ENCODE peak calls at places on chromosomes 12 and 14, in ten cellular contexts. One of them, this sample, is unnamed.

GRCh38 chr12:89484470-89484869 is 40.1 kb downstream of the GALNT4 start:
- DNase-seq in kidney tubule cell: peak; percentile 54
- DNase-seq in iPS-NIHi11: no peak
- DNase-seq in MCF 10A: no peak
- DNase-seq in fibroblast of the aortic adventitia: no peak
- DNase-seq in NCI-H1694 treated with DMSO at 0.1 percent for 48 hours: no peak
- DNase-seq in left cardiac atrium: no peak
- DNase-seq in C1 segment of cervical spinal cord: no peak
- DNase-seq in NCI-H774: no peak
- DNase-seq in AG10803: no peak
- DNase-seq in this sample: no peak

GRCh38 chr14:36655054-36655381 is 6.6 kb upstream of the PAX9 start:
- DNase-seq in kidney tubule cell: no peak
- DNase-seq in iPS-NIHi11: no peak
- DNase-seq in MCF 10A: no peak
- DNase-seq in fibroblast of the aortic adventitia: no peak
- DNase-seq in NCI-H1694 treated with DMSO at 0.1 percent for 48 hours: no peak
- DNase-seq in left cardiac atrium: no peak
- DNase-seq in C1 segment of cervical spinal cord: no peak
- DNase-seq in NCI-H774: no peak
- DNase-seq in AG10803: no peak
- DNase-seq in this sample: no peak

GRCh38 chr12:96136720-96137378 is 57.3 kb upstream of the ELK3 start:
- DNase-seq in kidney tubule cell: peak; percentile 22
- DNase-seq in iPS-NIHi11: no peak
- DNase-seq in MCF 10A: no peak
- DNase-seq in fibroblast of the aortic adventitia: peak; percentile 9
- DNase-seq in NCI-H1694 treated with DMSO at 0.1 percent for 48 hours: no peak
- DNase-seq in left cardiac atrium: no peak
- DNase-seq in C1 segment of cervical spinal cord: no peak
- DNase-seq in NCI-H774: no peak
- DNase-seq in AG10803: no peak
- DNase-seq in this sample: no peak

GRCh38 chr12:6954316-6954710 is 3.2 kb downstream of the PTPN6 start:
- DNase-seq in kidney tubule cell: no peak
- DNase-seq in iPS-NIHi11: no peak
- DNase-seq in MCF 10A: no peak
- DNase-seq in fibroblast of the aortic adventitia: no peak
- DNase-seq in NCI-H1694 treated with DMSO at 0.1 percent for 48 hours: no peak
- DNase-seq in left cardiac atrium: no peak
- DNase-seq in C1 segment of cervical spinal cord: no peak
- DNase-seq in NCI-H774: no peak
- DNase-seq in AG10803: no peak
- DNase-seq in this sample: no peak

GRCh38 chr12:63416788-63417187 is 251.5 kb downstream of the DPY19L2 start:
- DNase-seq in kidney tubule cell: no peak
- DNase-seq in iPS-NIHi11: no peak
- DNase-seq in MCF 10A: no peak
- DNase-seq in fibroblast of the aortic adventitia: no peak
- DNase-seq in NCI-H1694 treated with DMSO at 0.1 percent for 48 hours: no peak
- DNase-seq in left cardiac atrium: no peak
- DNase-seq in C1 segment of cervical spinal cord: no peak
- DNase-seq in NCI-H774: no peak
- DNase-seq in AG10803: no peak
- DNase-seq in this sample: no peak

GRCh38 chr12:109259545-109259895 is 49.6 kb downstream of the FOXN4 start:
- DNase-seq in kidney tubule cell: no peak
- DNase-seq in iPS-NIHi11: no peak
- DNase-seq in MCF 10A: no peak
- DNase-seq in fibroblast of the aortic adventitia: no peak
- DNase-seq in NCI-H1694 treated with DMSO at 0.1 percent for 48 hours: no peak
- DNase-seq in left cardiac atrium: no peak
- DNase-seq in C1 segment of cervical spinal cord: no peak
- DNase-seq in NCI-H774: no peak
- DNase-seq in AG10803: no peak
- DNase-seq in this sample: no peak

GRCh38 chr12:701896-702539 is 38.8 kb upstream of the NINJ2 start:
- DNase-seq in kidney tubule cell: no peak
- DNase-seq in iPS-NIHi11: no peak
- DNase-seq in MCF 10A: no peak
- DNase-seq in fibroblast of the aortic adventitia: no peak
- DNase-seq in NCI-H1694 treated with DMSO at 0.1 percent for 48 hours: no peak
- DNase-seq in left cardiac atrium: no peak
- DNase-seq in C1 segment of cervical spinal cord: no peak
- DNase-seq in NCI-H774: no peak
- DNase-seq in AG10803: no peak
- DNase-seq in this sample: no peak

GRCh38 chr12:6233121-6233971 is 33.1 kb downstream of the CD9 start:
- DNase-seq in kidney tubule cell: no peak
- DNase-seq in iPS-NIHi11: no peak
- DNase-seq in MCF 10A: no peak
- DNase-seq in fibroblast of the aortic adventitia: no peak
- DNase-seq in NCI-H1694 treated with DMSO at 0.1 percent for 48 hours: no peak
- DNase-seq in left cardiac atrium: no peak
- DNase-seq in C1 segment of cervical spinal cord: no peak
- DNase-seq in NCI-H774: no peak
- DNase-seq in AG10803: no peak
- DNase-seq in this sample: no peak

GRCh38 chr12:56143225-56143624 is 9.2 kb upstream of the MYL6B start:
- DNase-seq in kidney tubule cell: no peak
- DNase-seq in iPS-NIHi11: no peak
- DNase-seq in MCF 10A: no peak
- DNase-seq in fibroblast of the aortic adventitia: no peak
- DNase-seq in NCI-H1694 treated with DMSO at 0.1 percent for 48 hours: no peak
- DNase-seq in left cardiac atrium: no peak
- DNase-seq in C1 segment of cervical spinal cord: no peak
- DNase-seq in NCI-H774: no peak
- DNase-seq in AG10803: no peak
- DNase-seq in this sample: no peak

GRCh38 chr14:65206448-65207096 is 104.3 kb upstream of the MAX start:
- DNase-seq in kidney tubule cell: peak; percentile 83
- DNase-seq in iPS-NIHi11: no peak
- DNase-seq in MCF 10A: peak; percentile 16
- DNase-seq in fibroblast of the aortic adventitia: peak; percentile 70
- DNase-seq in NCI-H1694 treated with DMSO at 0.1 percent for 48 hours: no peak
- DNase-seq in left cardiac atrium: no peak
- DNase-seq in C1 segment of cervical spinal cord: no peak
- DNase-seq in NCI-H774: no peak
- DNase-seq in AG10803: peak; percentile 63
- DNase-seq in this sample: no peak

GRCh38 chr14:55609681-55610080 is 29.7 kb downstream of the KTN1 start:
- DNase-seq in kidney tubule cell: peak; percentile 11
- DNase-seq in iPS-NIHi11: no peak
- DNase-seq in MCF 10A: no peak
- DNase-seq in fibroblast of the aortic adventitia: peak; percentile 82
- DNase-seq in NCI-H1694 treated with DMSO at 0.1 percent for 48 hours: no peak
- DNase-seq in left cardiac atrium: no peak
- DNase-seq in C1 segment of cervical spinal cord: no peak
- DNase-seq in NCI-H774: no peak
- DNase-seq in AG10803: peak; percentile 63
- DNase-seq in this sample: no peak

GRCh38 chr14:91418387-91419043 is 895 bp upstream of the CCDC88C start:
- DNase-seq in kidney tubule cell: peak; percentile 65
- DNase-seq in iPS-NIHi11: peak; percentile 59
- DNase-seq in MCF 10A: peak; percentile 71
- DNase-seq in fibroblast of the aortic adventitia: peak; percentile 52
- DNase-seq in NCI-H1694 treated with DMSO at 0.1 percent for 48 hours: peak; percentile 73
- DNase-seq in left cardiac atrium: peak; percentile 71
- DNase-seq in C1 segment of cervical spinal cord: no peak
- DNase-seq in NCI-H774: peak; percentile 46
- DNase-seq in AG10803: peak; percentile 23
- DNase-seq in this sample: peak; percentile 41

GRCh38 chr12:21529456-21529855 is 3.4 kb downstream of the SPX start:
- DNase-seq in kidney tubule cell: no peak
- DNase-seq in iPS-NIHi11: no peak
- DNase-seq in MCF 10A: no peak
- DNase-seq in fibroblast of the aortic adventitia: no peak
- DNase-seq in NCI-H1694 treated with DMSO at 0.1 percent for 48 hours: no peak
- DNase-seq in left cardiac atrium: no peak
- DNase-seq in C1 segment of cervical spinal cord: no peak
- DNase-seq in NCI-H774: no peak
- DNase-seq in AG10803: no peak
- DNase-seq in this sample: no peak

GRCh38 chr14:24150061-24150460 is 2.8 kb downstream of the RNF31 start:
- DNase-seq in kidney tubule cell: no peak
- DNase-seq in iPS-NIHi11: no peak
- DNase-seq in MCF 10A: no peak
- DNase-seq in fibroblast of the aortic adventitia: no peak
- DNase-seq in NCI-H1694 treated with DMSO at 0.1 percent for 48 hours: no peak
- DNase-seq in left cardiac atrium: peak; percentile 18
- DNase-seq in C1 segment of cervical spinal cord: no peak
- DNase-seq in NCI-H774: no peak
- DNase-seq in AG10803: no peak
- DNase-seq in this sample: no peak

GRCh38 chr14:98022541-98023520 is 1225.6 kb downstream of the VRK1 start:
- DNase-seq in kidney tubule cell: no peak
- DNase-seq in iPS-NIHi11: peak; percentile 29
- DNase-seq in MCF 10A: no peak
- DNase-seq in fibroblast of the aortic adventitia: no peak
- DNase-seq in NCI-H1694 treated with DMSO at 0.1 percent for 48 hours: no peak
- DNase-seq in left cardiac atrium: no peak
- DNase-seq in C1 segment of cervical spinal cord: no peak
- DNase-seq in NCI-H774: no peak
- DNase-seq in AG10803: no peak
- DNase-seq in this sample: no peak

GRCh38 chr14:99230271-99231141 is 41.5 kb downstream of the BCL11B start:
- DNase-seq in kidney tubule cell: peak; percentile 41
- DNase-seq in iPS-NIHi11: peak; percentile 55
- DNase-seq in MCF 10A: peak; percentile 53
- DNase-seq in fibroblast of the aortic adventitia: no peak
- DNase-seq in NCI-H1694 treated with DMSO at 0.1 percent for 48 hours: no peak
- DNase-seq in left cardiac atrium: no peak
- DNase-seq in C1 segment of cervical spinal cord: no peak
- DNase-seq in NCI-H774: no peak
- DNase-seq in AG10803: peak; percentile 35
- DNase-seq in this sample: no peak

GRCh38 chr12:49428652-49429549 is 61.6 kb downstream of the SPATS2 start:
- DNase-seq in kidney tubule cell: peak; percentile 42
- DNase-seq in iPS-NIHi11: peak; percentile 12
- DNase-seq in MCF 10A: peak; percentile 56
- DNase-seq in fibroblast of the aortic adventitia: peak; percentile 72
- DNase-seq in NCI-H1694 treated with DMSO at 0.1 percent for 48 hours: no peak
- DNase-seq in left cardiac atrium: no peak
- DNase-seq in C1 segment of cervical spinal cord: no peak
- DNase-seq in NCI-H774: peak; percentile 43
- DNase-seq in AG10803: peak; percentile 54
- DNase-seq in this sample: no peak

GRCh38 chr14:103023881-103024473 is 33.4 kb downstream of the CDC42BPB start:
- DNase-seq in kidney tubule cell: no peak
- DNase-seq in iPS-NIHi11: no peak
- DNase-seq in MCF 10A: peak; percentile 48
- DNase-seq in fibroblast of the aortic adventitia: peak; percentile 59
- DNase-seq in NCI-H1694 treated with DMSO at 0.1 percent for 48 hours: no peak
- DNase-seq in left cardiac atrium: peak; percentile 66
- DNase-seq in C1 segment of cervical spinal cord: no peak
- DNase-seq in NCI-H774: no peak
- DNase-seq in AG10803: peak; percentile 49
- DNase-seq in this sample: no peak

GRCh38 chr12:4526923-4527546 is 11.7 kb upstream of the RAD51AP1 start:
- DNase-seq in kidney tubule cell: peak; percentile 22
- DNase-seq in iPS-NIHi11: no peak
- DNase-seq in MCF 10A: peak; percentile 16
- DNase-seq in fibroblast of the aortic adventitia: peak; percentile 34
- DNase-seq in NCI-H1694 treated with DMSO at 0.1 percent for 48 hours: peak; percentile 60
- DNase-seq in left cardiac atrium: no peak
- DNase-seq in C1 segment of cervical spinal cord: no peak
- DNase-seq in NCI-H774: peak; percentile 2
- DNase-seq in AG10803: peak; percentile 13
- DNase-seq in this sample: no peak

GRCh38 chr12:118582863-118583262 is 206.5 kb downstream of the SUDS3 start:
- DNase-seq in kidney tubule cell: no peak
- DNase-seq in iPS-NIHi11: no peak
- DNase-seq in MCF 10A: no peak
- DNase-seq in fibroblast of the aortic adventitia: no peak
- DNase-seq in NCI-H1694 treated with DMSO at 0.1 percent for 48 hours: no peak
- DNase-seq in left cardiac atrium: no peak
- DNase-seq in C1 segment of cervical spinal cord: no peak
- DNase-seq in NCI-H774: no peak
- DNase-seq in AG10803: no peak
- DNase-seq in this sample: no peak

GRCh38 chr12:122126713-122127597 is 47.1 kb downstream of the IL31 start:
- DNase-seq in kidney tubule cell: peak; percentile 52
- DNase-seq in iPS-NIHi11: no peak
- DNase-seq in MCF 10A: no peak
- DNase-seq in fibroblast of the aortic adventitia: peak; percentile 24
- DNase-seq in NCI-H1694 treated with DMSO at 0.1 percent for 48 hours: no peak
- DNase-seq in left cardiac atrium: no peak
- DNase-seq in C1 segment of cervical spinal cord: no peak
- DNase-seq in NCI-H774: no peak
- DNase-seq in AG10803: no peak
- DNase-seq in this sample: no peak

GRCh38 chr12:108792361-108793292 is 61.3 kb upstream of the CORO1C start:
- DNase-seq in kidney tubule cell: no peak
- DNase-seq in iPS-NIHi11: no peak
- DNase-seq in MCF 10A: no peak
- DNase-seq in fibroblast of the aortic adventitia: no peak
- DNase-seq in NCI-H1694 treated with DMSO at 0.1 percent for 48 hours: no peak
- DNase-seq in left cardiac atrium: no peak
- DNase-seq in C1 segment of cervical spinal cord: no peak
- DNase-seq in NCI-H774: no peak
- DNase-seq in AG10803: no peak
- DNase-seq in this sample: no peak

GRCh38 chr14:92924247-92924646 is 1.3 kb downstream of the CHGA start:
- DNase-seq in kidney tubule cell: no peak
- DNase-seq in iPS-NIHi11: peak; percentile 55
- DNase-seq in MCF 10A: no peak
- DNase-seq in fibroblast of the aortic adventitia: no peak
- DNase-seq in NCI-H1694 treated with DMSO at 0.1 percent for 48 hours: no peak
- DNase-seq in left cardiac atrium: no peak
- DNase-seq in C1 segment of cervical spinal cord: no peak
- DNase-seq in NCI-H774: no peak
- DNase-seq in AG10803: no peak
- DNase-seq in this sample: no peak

GRCh38 chr12:69904761-69905160 is 79.7 kb downstream of the MYRFL start:
- DNase-seq in kidney tubule cell: no peak
- DNase-seq in iPS-NIHi11: no peak
- DNase-seq in MCF 10A: no peak
- DNase-seq in fibroblast of the aortic adventitia: peak; percentile 82
- DNase-seq in NCI-H1694 treated with DMSO at 0.1 percent for 48 hours: no peak
- DNase-seq in left cardiac atrium: no peak
- DNase-seq in C1 segment of cervical spinal cord: no peak
- DNase-seq in NCI-H774: no peak
- DNase-seq in AG10803: peak; percentile 92
- DNase-seq in this sample: peak; percentile 26

GRCh38 chr12:26691234-26691970 is 141.6 kb downstream of the ITPR2 start:
- DNase-seq in kidney tubule cell: peak; percentile 98
- DNase-seq in iPS-NIHi11: peak; percentile 62
- DNase-seq in MCF 10A: peak; percentile 96
- DNase-seq in fibroblast of the aortic adventitia: peak; percentile 92
- DNase-seq in NCI-H1694 treated with DMSO at 0.1 percent for 48 hours: no peak
- DNase-seq in left cardiac atrium: no peak
- DNase-seq in C1 segment of cervical spinal cord: no peak
- DNase-seq in NCI-H774: peak; percentile 52
- DNase-seq in AG10803: peak; percentile 91
- DNase-seq in this sample: peak; percentile 87

GRCh38 chr14:62162998-62163589 is 400.9 kb downstream of the SNAPC1 start:
- DNase-seq in kidney tubule cell: peak; percentile 46
- DNase-seq in iPS-NIHi11: peak; percentile 73
- DNase-seq in MCF 10A: peak; percentile 64
- DNase-seq in fibroblast of the aortic adventitia: peak; percentile 65
- DNase-seq in NCI-H1694 treated with DMSO at 0.1 percent for 48 hours: peak; percentile 70
- DNase-seq in left cardiac atrium: no peak
- DNase-seq in C1 segment of cervical spinal cord: no peak
- DNase-seq in NCI-H774: no peak
- DNase-seq in AG10803: peak; percentile 43
- DNase-seq in this sample: no peak

GRCh38 chr14:23531391-23531790 is 20.2 kb downstream of the ZFHX2 start:
- DNase-seq in kidney tubule cell: no peak
- DNase-seq in iPS-NIHi11: no peak
- DNase-seq in MCF 10A: no peak
- DNase-seq in fibroblast of the aortic adventitia: no peak
- DNase-seq in NCI-H1694 treated with DMSO at 0.1 percent for 48 hours: no peak
- DNase-seq in left cardiac atrium: no peak
- DNase-seq in C1 segment of cervical spinal cord: no peak
- DNase-seq in NCI-H774: no peak
- DNase-seq in AG10803: no peak
- DNase-seq in this sample: no peak

GRCh38 chr14:103546651-103547454 is 15.6 kb downstream of the BAG5 start:
- DNase-seq in kidney tubule cell: peak; percentile 73
- DNase-seq in iPS-NIHi11: peak; percentile 96
- DNase-seq in MCF 10A: peak; percentile 67
- DNase-seq in fibroblast of the aortic adventitia: peak; percentile 52
- DNase-seq in NCI-H1694 treated with DMSO at 0.1 percent for 48 hours: peak; percentile 68
- DNase-seq in left cardiac atrium: peak; percentile 72
- DNase-seq in C1 segment of cervical spinal cord: no peak
- DNase-seq in NCI-H774: peak; percentile 77
- DNase-seq in AG10803: no peak
- DNase-seq in this sample: no peak

This sample was measured in HS-27A.